ENCODE peak calls at places on chromosome 16, in four cellular contexts. One of them, this sample, is unnamed.

GRCh38 chr16:48613061-48613957 is 3.3 kb upstream of the N4BP1 start:
- DNase-seq in A549: no peak
- DNase-seq in HepG2: peak; percentile 76
- DNase-seq in K562: no peak
- DNase-seq in this sample: no peak

GRCh38 chr16:12398029-12398735 is 405.5 kb downstream of the CPPED1 start:
- DNase-seq in A549: no peak
- DNase-seq in HepG2: no peak
- DNase-seq in K562: no peak
- DNase-seq in this sample: no peak

GRCh38 chr16:79434771-79435170 is 165.8 kb downstream of the MAF start:
- DNase-seq in A549: no peak
- DNase-seq in HepG2: no peak
- DNase-seq in K562: no peak
- DNase-seq in this sample: no peak

GRCh38 chr16:54199486-54200160 is 87.0 kb downstream of the IRX3 start:
- DNase-seq in A549: no peak
- DNase-seq in HepG2: peak; percentile 39
- DNase-seq in K562: no peak
- DNase-seq in this sample: no peak

GRCh38 chr16:27924411-27925118 is 138.9 kb downstream of the GSG1L start:
- DNase-seq in A549: no peak
- DNase-seq in HepG2: no peak
- DNase-seq in K562: no peak
- DNase-seq in this sample: no peak

GRCh38 chr16:12539185-12539929 is 264.3 kb downstream of the CPPED1 start:
- DNase-seq in A549: no peak
- DNase-seq in HepG2: no peak
- DNase-seq in K562: no peak
- DNase-seq in this sample: peak; percentile 87

GRCh38 chr16:23863511-23864422 is 28.0 kb downstream of the PRKCB start:
- DNase-seq in A549: no peak
- DNase-seq in HepG2: peak; percentile 14
- DNase-seq in K562: no peak
- DNase-seq in this sample: no peak

GRCh38 chr16:50340578-50340977 is 28.2 kb downstream of the BRD7 start:
- DNase-seq in A549: no peak
- DNase-seq in HepG2: no peak
- DNase-seq in K562: no peak
- DNase-seq in this sample: no peak

GRCh38 chr16:58501242-58502131 is 1.5 kb downstream of the NDRG4 start:
- DNase-seq in A549: no peak
- DNase-seq in HepG2: peak; percentile 30
- DNase-seq in K562: peak; percentile 90
- DNase-seq in this sample: no peak

GRCh38 chr16:8376430-8376829 is 213.9 kb downstream of the TMEM114 start:
- DNase-seq in A549: no peak
- DNase-seq in HepG2: no peak
- DNase-seq in K562: no peak
- DNase-seq in this sample: no peak

GRCh38 chr16:50742521-50743150 is 750 bp downstream of the CYLD start:
- DNase-seq in A549: no peak
- DNase-seq in HepG2: no peak
- DNase-seq in K562: peak; percentile 31
- DNase-seq in this sample: no peak

GRCh38 chr16:82544378-82544777 is 82.4 kb upstream of the CDH13 start:
- DNase-seq in A549: no peak
- DNase-seq in HepG2: no peak
- DNase-seq in K562: no peak
- DNase-seq in this sample: no peak

GRCh38 chr16:16021988-16022682 is 72.7 kb downstream of the ABCC1 start:
- DNase-seq in A549: peak; percentile 98
- DNase-seq in HepG2: peak; percentile 88
- DNase-seq in K562: peak; percentile 95
- DNase-seq in this sample: no peak

GRCh38 chr16:10979717-10980601 is 35.6 kb downstream of the CLEC16A start:
- DNase-seq in A549: no peak
- DNase-seq in HepG2: peak; percentile 86
- DNase-seq in K562: no peak
- DNase-seq in this sample: no peak

GRCh38 chr16:74449470-74449869 is 28.2 kb upstream of the CLEC18B start:
- DNase-seq in A549: peak; percentile 35
- DNase-seq in HepG2: no peak
- DNase-seq in K562: no peak
- DNase-seq in this sample: no peak

GRCh38 chr16:50763211-50763610 is 21.3 kb downstream of the CYLD start:
- DNase-seq in A549: no peak
- DNase-seq in HepG2: no peak
- DNase-seq in K562: no peak
- DNase-seq in this sample: no peak

GRCh38 chr16:51409001-51409675 is 258.1 kb upstream of the SALL1 start:
- DNase-seq in A549: no peak
- DNase-seq in HepG2: no peak
- DNase-seq in K562: no peak
- DNase-seq in this sample: no peak

GRCh38 chr16:59385953-59386352 is 651.8 kb upstream of the GOT2 start:
- DNase-seq in A549: no peak
- DNase-seq in HepG2: no peak
- DNase-seq in K562: no peak
- DNase-seq in this sample: no peak

GRCh38 chr16:56310685-56311084 is 114.7 kb downstream of the AMFR start:
- DNase-seq in A549: no peak
- DNase-seq in HepG2: no peak
- DNase-seq in K562: no peak
- DNase-seq in this sample: no peak

GRCh38 chr16:2739555-2740435 is 12.6 kb upstream of the SRRM2 start:
- DNase-seq in A549: no peak
- DNase-seq in HepG2: peak; percentile 45
- DNase-seq in K562: no peak
- DNase-seq in this sample: no peak

GRCh38 chr16:80092686-80093085 is 448.1 kb upstream of the DYNLRB2 start:
- DNase-seq in A549: no peak
- DNase-seq in HepG2: no peak
- DNase-seq in K562: no peak
- DNase-seq in this sample: no peak

GRCh38 chr16:7340938-7341337 is 8.3 kb downstream of the RBFOX1 start:
- DNase-seq in A549: no peak
- DNase-seq in HepG2: no peak
- DNase-seq in K562: no peak
- DNase-seq in this sample: no peak

GRCh38 chr16:75176926-75177325 is 28.6 kb downstream of the ZFP1 start:
- DNase-seq in A549: no peak
- DNase-seq in HepG2: no peak
- DNase-seq in K562: no peak
- DNase-seq in this sample: no peak

GRCh38 chr16:47917118-47917517 is 238.7 kb downstream of the ABCC12 start:
- DNase-seq in A549: no peak
- DNase-seq in HepG2: no peak
- DNase-seq in K562: no peak
- DNase-seq in this sample: no peak

GRCh38 chr16:81522141-81522701 is 77.6 kb downstream of the CMIP start:
- DNase-seq in A549: no peak
- DNase-seq in HepG2: no peak
- DNase-seq in K562: peak; percentile 85
- DNase-seq in this sample: no peak

GRCh38 chr16:81873843-81874752 is 95.0 kb downstream of the PLCG2 start:
- DNase-seq in A549: peak; percentile 72
- DNase-seq in HepG2: peak; percentile 45
- DNase-seq in K562: peak; percentile 72
- DNase-seq in this sample: no peak

GRCh38 chr16:53817117-53817516 is 113.2 kb downstream of the FTO start:
- DNase-seq in A549: peak; percentile 62
- DNase-seq in HepG2: no peak
- DNase-seq in K562: no peak
- DNase-seq in this sample: no peak

GRCh38 chr16:9148376-9149015 is 57.1 kb downstream of the HAPSTR1 start:
- DNase-seq in A549: no peak
- DNase-seq in HepG2: no peak
- DNase-seq in K562: no peak
- DNase-seq in this sample: no peak

GRCh38 chr16:3155972-3156371 is 21.1 kb downstream of the ZNF213 start:
- DNase-seq in A549: no peak
- DNase-seq in HepG2: no peak
- DNase-seq in K562: no peak
- DNase-seq in this sample: no peak

GRCh38 chr16:25494292-25494691 is 197.5 kb upstream of the HS3ST4 start:
- DNase-seq in A549: no peak
- DNase-seq in HepG2: no peak
- DNase-seq in K562: no peak
- DNase-seq in this sample: no peak

GRCh38 chr16:81723098-81723723 is 55.9 kb upstream of the PLCG2 start:
- DNase-seq in A549: peak; percentile 89
- DNase-seq in HepG2: peak; percentile 86
- DNase-seq in K562: peak; percentile 60
- DNase-seq in this sample: peak; percentile 62

DNA sequence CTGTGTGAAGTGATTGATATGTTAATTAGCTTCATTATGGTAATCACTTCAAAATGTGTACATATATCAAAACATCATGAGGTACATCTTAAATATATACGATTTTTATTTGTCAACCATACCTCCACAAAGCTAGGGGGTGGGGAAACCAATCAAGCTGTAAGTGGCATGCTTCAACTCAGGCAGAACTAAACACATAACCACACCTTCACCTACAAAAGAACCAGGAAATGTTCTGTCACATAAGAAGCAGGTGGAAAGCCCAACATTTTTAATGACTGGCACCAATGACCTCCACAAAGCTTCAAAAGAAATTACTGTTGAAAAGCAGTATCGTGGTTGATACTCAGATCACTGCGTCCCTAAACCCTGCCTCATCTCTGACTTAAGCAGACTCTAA is 867.7 kb upstream of the EEF2KMT start:
- DNase-seq in A549: no peak
- DNase-seq in HepG2: no peak
- DNase-seq in K562: no peak
- DNase-seq in this sample: no peak
- TF ChIP-seq EP300 in A549: no peak
- TF ChIP-seq EP300 in HepG2: no peak
- TF ChIP-seq EP300 in K562: no peak
- TF ChIP-seq EP300 in this sample: no peak

DNA sequence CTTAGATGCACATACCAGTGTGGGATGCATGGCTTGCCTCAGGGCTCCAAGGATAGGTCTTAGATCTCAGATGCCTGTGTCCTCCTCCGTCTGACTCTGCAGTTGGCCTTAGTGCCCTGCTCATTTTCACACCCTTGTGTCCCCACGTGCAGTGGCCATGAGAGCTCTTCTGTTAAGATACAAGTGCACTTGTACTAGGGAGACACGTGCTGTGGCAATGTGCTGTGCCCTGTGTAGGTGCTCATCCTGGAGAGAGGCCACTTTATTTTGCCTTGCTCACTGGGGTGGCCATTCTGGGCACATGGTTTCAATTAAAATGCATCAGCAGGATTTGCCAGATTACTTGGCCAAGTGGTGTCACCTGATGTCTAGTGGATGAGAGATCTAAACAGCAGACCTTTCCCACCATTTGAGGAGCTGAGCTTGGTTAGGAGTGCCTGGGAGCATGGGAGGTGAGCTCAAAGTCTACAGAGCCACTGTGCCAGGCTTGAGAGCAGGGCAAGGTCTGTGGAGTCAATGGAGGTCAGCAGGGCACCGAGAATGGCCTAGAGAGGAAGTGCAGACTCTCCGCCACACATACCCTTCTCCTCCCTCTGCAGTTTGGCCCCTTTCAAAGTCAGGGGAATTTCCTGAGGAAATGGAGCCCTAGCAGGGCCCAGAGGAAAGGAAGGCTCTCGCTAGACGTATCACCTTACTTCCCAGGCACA is 25.2 kb upstream of the SMPD3 start:
- DNase-seq in A549: no peak
- DNase-seq in HepG2: no peak
- DNase-seq in K562: no peak
- DNase-seq in this sample: peak; percentile 17
- TF ChIP-seq BHLHE40 in A549: no peak
- TF ChIP-seq BHLHE40 in HepG2: no peak
- TF ChIP-seq BHLHE40 in K562: no peak
- TF ChIP-seq BHLHE40 in this sample: no peak

DNA sequence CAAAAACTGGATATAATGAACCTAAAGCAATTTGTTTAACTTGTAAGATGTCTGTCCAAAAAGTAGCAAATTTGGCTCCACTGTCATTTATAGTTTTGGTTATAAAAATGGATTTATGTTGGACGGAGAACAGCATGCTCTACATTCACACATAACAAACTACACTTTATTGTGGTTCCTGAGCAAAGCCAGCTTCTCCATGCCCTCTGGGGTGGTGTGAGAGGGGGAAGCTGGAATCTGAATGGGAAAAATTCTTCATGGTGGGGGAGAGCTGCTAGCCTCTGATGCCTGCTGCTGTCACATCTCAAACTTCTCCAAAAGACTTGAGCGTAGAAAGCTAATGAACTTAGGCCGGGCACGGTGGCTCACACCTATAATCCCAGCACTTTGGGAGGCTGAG is 9.8 kb upstream of the METTL9 start:
- DNase-seq in A549: no peak
- DNase-seq in HepG2: no peak
- DNase-seq in K562: no peak
- DNase-seq in this sample: no peak
- TF ChIP-seq EP300 in A549: no peak
- TF ChIP-seq EP300 in HepG2: no peak
- TF ChIP-seq EP300 in K562: no peak
- TF ChIP-seq EP300 in this sample: no peak

GRCh38 chr16:4677390-4677789 is 16.0 kb upstream of the NUDT16L1 start:
- DNase-seq in A549: no peak
- DNase-seq in HepG2: no peak
- DNase-seq in K562: no peak
- DNase-seq in this sample: no peak
- TF ChIP-seq BHLHE40 in A549: no peak
- TF ChIP-seq BHLHE40 in HepG2: no peak
- TF ChIP-seq BHLHE40 in K562: no peak
- TF ChIP-seq BHLHE40 in this sample: no peak

GRCh38 chr16:34802848-34803599 is 1343.6 kb downstream of the TP53TG3F start:
- DNase-seq in A549: no peak
- DNase-seq in HepG2: no peak
- DNase-seq in K562: no peak
- DNase-seq in this sample: no peak
- TF ChIP-seq EP300 in A549: no peak
- TF ChIP-seq EP300 in HepG2: no peak
- TF ChIP-seq EP300 in K562: no peak
- TF ChIP-seq EP300 in this sample: no peak

GRCh38 chr16:88768041-88768876 is 16.8 kb downstream of the PIEZO1 start:
- DNase-seq in A549: no peak
- DNase-seq in HepG2: no peak
- DNase-seq in K562: peak; percentile 59
- DNase-seq in this sample: no peak
- TF ChIP-seq BHLHE40 in A549: no peak
- TF ChIP-seq BHLHE40 in HepG2: no peak
- TF ChIP-seq BHLHE40 in K562: no peak
- TF ChIP-seq BHLHE40 in this sample: no peak

DNA sequence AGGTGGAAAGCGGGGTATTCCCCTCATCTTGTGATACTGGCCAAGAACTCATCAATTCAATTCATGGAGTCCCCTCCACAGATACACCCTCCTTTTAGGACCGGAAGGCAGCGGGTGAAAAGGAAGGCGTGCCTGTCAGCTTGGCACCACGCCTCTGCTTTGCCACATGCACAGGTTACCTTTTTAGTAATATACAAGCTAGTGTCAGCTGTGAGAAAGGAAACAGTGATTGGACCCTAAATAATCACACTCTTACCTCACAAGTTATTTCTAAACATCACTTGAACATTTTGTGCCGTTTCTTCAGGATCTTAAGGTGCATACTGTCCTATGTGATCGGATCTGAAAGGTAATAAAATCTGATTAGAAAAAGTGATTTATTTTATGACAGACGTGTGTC is 15.7 kb downstream of the ZDHHC7 start:
- DNase-seq in A549: no peak
- DNase-seq in HepG2: no peak
- DNase-seq in K562: no peak
- DNase-seq in this sample: no peak
- TF ChIP-seq EP300 in A549: no peak
- TF ChIP-seq EP300 in HepG2: no peak
- TF ChIP-seq EP300 in K562: no peak
- TF ChIP-seq EP300 in this sample: no peak

This sample was measured in GM12878.